ENCODE peak calls at places on chromosomes 3 and 15, in four cellular contexts. One of them, this sample, is unnamed.
A peak's percentile ranks its signal among the peaks of the same experiment; 100 is the strongest.

GRCh38 chr3:178767558-178767957 is 231.3 kb downstream of the KCNMB2 start:
- DNase-seq in adipocyte: no peak
- DNase-seq in tibial nerve: no peak
- DNase-seq in aorta: no peak
- DNase-seq in this sample: no peak

GRCh38 chr15:62544446-62544845 is 379.4 kb upstream of the C2CD4B start:
- DNase-seq in adipocyte: no peak
- DNase-seq in tibial nerve: no peak
- DNase-seq in aorta: no peak
- DNase-seq in this sample: no peak

GRCh38 chr3:177615015-177615414 is 417.7 kb upstream of the TBL1XR1 start:
- DNase-seq in adipocyte: peak; percentile 94
- DNase-seq in tibial nerve: peak; percentile 92
- DNase-seq in aorta: peak; percentile 80
- DNase-seq in this sample: peak; percentile 88

GRCh38 chr3:100706365-100706764 is 2.9 kb upstream of the TFG start:
- DNase-seq in adipocyte: peak; percentile 28
- DNase-seq in tibial nerve: no peak
- DNase-seq in aorta: no peak
- DNase-seq in this sample: no peak

GRCh38 chr3:49415931-49416601 is 3.8 kb downstream of the TCTA start:
- DNase-seq in adipocyte: no peak
- DNase-seq in tibial nerve: no peak
- DNase-seq in aorta: no peak
- DNase-seq in this sample: no peak

GRCh38 chr3:18772699-18773305 is 347.7 kb upstream of the SATB1 start:
- DNase-seq in adipocyte: no peak
- DNase-seq in tibial nerve: no peak
- DNase-seq in aorta: no peak
- DNase-seq in this sample: no peak

GRCh38 chr3:10926441-10926830 is 66.1 kb upstream of the SLC6A1 start:
- DNase-seq in adipocyte: no peak
- DNase-seq in tibial nerve: no peak
- DNase-seq in aorta: no peak
- DNase-seq in this sample: no peak

GRCh38 chr3:127483005-127483641 is 107.4 kb downstream of the TPRA1 start:
- DNase-seq in adipocyte: no peak
- DNase-seq in tibial nerve: no peak
- DNase-seq in aorta: peak; percentile 58
- DNase-seq in this sample: no peak

GRCh38 chr3:13657660-13658435 is 108.9 kb downstream of the FBLN2 start:
- DNase-seq in adipocyte: peak; percentile 85
- DNase-seq in tibial nerve: no peak
- DNase-seq in aorta: peak; percentile 86
- DNase-seq in this sample: no peak

GRCh38 chr15:59892995-59893394 is 111.1 kb upstream of the FOXB1 start:
- DNase-seq in adipocyte: peak; percentile 28
- DNase-seq in tibial nerve: no peak
- DNase-seq in aorta: no peak
- DNase-seq in this sample: no peak

GRCh38 chr15:88621789-88622604 is 857 bp downstream of the AEN start:
- DNase-seq in adipocyte: peak; percentile 61
- DNase-seq in tibial nerve: no peak
- DNase-seq in aorta: peak; percentile 56
- DNase-seq in this sample: no peak

GRCh38 chr15:52288051-52288942 is 7.3 kb downstream of the MYO5C start:
- DNase-seq in adipocyte: no peak
- DNase-seq in tibial nerve: no peak
- DNase-seq in aorta: no peak
- DNase-seq in this sample: no peak

GRCh38 chr3:197393711-197394110 is 95.3 kb upstream of the DLG1 start:
- DNase-seq in adipocyte: no peak
- DNase-seq in tibial nerve: no peak
- DNase-seq in aorta: peak; percentile 15
- DNase-seq in this sample: no peak

GRCh38 chr3:163474766-163475165 is 1603.5 kb downstream of the SI start:
- DNase-seq in adipocyte: no peak
- DNase-seq in tibial nerve: no peak
- DNase-seq in aorta: no peak
- DNase-seq in this sample: no peak

GRCh38 chr15:65981837-65982696 is 112.8 kb downstream of the RAB11A start:
- DNase-seq in adipocyte: no peak
- DNase-seq in tibial nerve: no peak
- DNase-seq in aorta: peak; percentile 61
- DNase-seq in this sample: no peak

GRCh38 chr15:91853501-91853967 is at the start of gene SLCO3A1:
- DNase-seq in adipocyte: peak; percentile 88
- DNase-seq in tibial nerve: peak; percentile 47
- DNase-seq in aorta: peak; percentile 94
- DNase-seq in this sample: peak; percentile 94

GRCh38 chr3:42572278-42572677 is 9.5 kb downstream of the SEC22C start:
- DNase-seq in adipocyte: peak; percentile 17
- DNase-seq in tibial nerve: peak; percentile 16
- DNase-seq in aorta: no peak
- DNase-seq in this sample: no peak

GRCh38 chr3:14151471-14152083 is 26.7 kb downstream of the TMEM43 start:
- DNase-seq in adipocyte: no peak
- DNase-seq in tibial nerve: no peak
- DNase-seq in aorta: no peak
- DNase-seq in this sample: no peak

GRCh38 chr3:195613468-195614069 is 29.8 kb upstream of the APOD start:
- DNase-seq in adipocyte: peak; percentile 56
- DNase-seq in tibial nerve: peak; percentile 48
- DNase-seq in aorta: no peak
- DNase-seq in this sample: no peak

GRCh38 chr3:197349368-197349767 is 51.0 kb upstream of the DLG1 start:
- DNase-seq in adipocyte: no peak
- DNase-seq in tibial nerve: no peak
- DNase-seq in aorta: no peak
- DNase-seq in this sample: no peak

GRCh38 chr15:101359365-101359947 is 64.4 kb upstream of the SNRPA1 start:
- DNase-seq in adipocyte: no peak
- DNase-seq in tibial nerve: no peak
- DNase-seq in aorta: no peak
- DNase-seq in this sample: no peak

GRCh38 chr3:70726966-70727365 is 414.5 kb upstream of the MDFIC2 start:
- DNase-seq in adipocyte: peak; percentile 35
- DNase-seq in tibial nerve: no peak
- DNase-seq in aorta: no peak
- DNase-seq in this sample: no peak

GRCh38 chr15:91186892-91187644 is 87.0 kb downstream of the SV2B start:
- DNase-seq in adipocyte: peak; percentile 14
- DNase-seq in tibial nerve: no peak
- DNase-seq in aorta: no peak
- DNase-seq in this sample: no peak

DNA sequence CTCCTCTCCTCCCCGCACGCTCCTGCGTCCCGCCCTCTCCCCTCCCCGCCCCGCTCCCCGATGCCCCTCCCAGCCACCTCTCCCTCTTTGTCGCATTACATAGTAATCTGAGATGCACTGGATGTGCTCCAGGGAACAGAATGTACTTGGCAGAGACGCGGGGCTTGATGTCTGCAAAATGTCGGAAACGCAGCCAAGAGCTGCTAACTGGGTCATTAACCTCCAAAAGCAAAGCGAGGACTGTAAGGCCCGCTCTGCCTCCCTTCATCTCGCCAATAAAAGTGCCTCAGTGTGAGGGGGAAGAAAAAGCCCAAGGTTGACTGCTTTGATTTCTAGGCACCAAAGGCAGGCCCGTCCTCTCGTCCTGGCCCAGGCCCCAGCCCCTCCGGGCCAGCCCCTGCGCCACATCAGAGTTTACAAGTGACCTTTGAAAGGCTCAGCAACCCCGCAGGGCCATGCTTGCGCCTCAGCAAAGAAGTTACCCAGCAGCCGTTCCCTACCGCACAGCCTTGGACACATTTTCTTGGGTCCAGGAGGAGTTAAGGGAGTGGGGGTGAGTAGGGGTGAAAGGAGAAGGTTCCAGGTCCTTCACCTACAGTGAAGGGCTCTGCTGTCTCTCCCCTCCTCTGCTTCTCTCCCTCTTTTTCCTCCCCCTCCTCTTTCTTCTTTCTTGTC is 223.7 kb upstream of the TPRG1 start:
- DNase-seq in adipocyte: peak; percentile 98
- DNase-seq in tibial nerve: peak; percentile 100
- DNase-seq in aorta: peak; percentile 96
- DNase-seq in this sample: peak; percentile 96
- H3K4me1 ChIP-seq in adipocyte: peaks cover 80% of the 10 kb centered on the region
- H3K4me1 ChIP-seq in tibial nerve: peaks cover 76% of the 10 kb centered on the region
- H3K4me1 ChIP-seq in aorta: peaks cover 9% of the 10 kb centered on the region
- H3K4me1 ChIP-seq in this sample: peaks cover 30% of the 10 kb centered on the region

GRCh38 chr3:184514151-184514490 is 47.5 kb upstream of the EPHB3 start:
- DNase-seq in adipocyte: no peak
- DNase-seq in tibial nerve: no peak
- DNase-seq in aorta: no peak
- DNase-seq in this sample: no peak

GRCh38 chr3:184511741-184512140 is 49.8 kb upstream of the EPHB3 start:
- DNase-seq in adipocyte: no peak
- DNase-seq in tibial nerve: no peak
- DNase-seq in aorta: no peak
- DNase-seq in this sample: no peak

GRCh38 chr3:184513276-184514150 is 48.1 kb upstream of the EPHB3 start:
- DNase-seq in adipocyte: peak; percentile 93
- DNase-seq in tibial nerve: peak; percentile 91
- DNase-seq in aorta: peak; percentile 94
- DNase-seq in this sample: peak; percentile 85

GRCh38 chr3:184508938-184509337 is 52.6 kb upstream of the EPHB3 start:
- DNase-seq in adipocyte: no peak
- DNase-seq in tibial nerve: no peak
- DNase-seq in aorta: no peak
- DNase-seq in this sample: no peak

GRCh38 chr3:184512621-184513020 is 49.0 kb upstream of the EPHB3 start:
- DNase-seq in adipocyte: no peak
- DNase-seq in tibial nerve: no peak
- DNase-seq in aorta: no peak
- DNase-seq in this sample: no peak
- H3K27me3 ChIP-seq in adipocyte: peaks cover 41% of the 10 kb centered on the region
- H3K27me3 ChIP-seq in tibial nerve: peaks cover 55% of the 10 kb centered on the region
- H3K27me3 ChIP-seq in aorta: no peaks in the 10 kb centered on the region
- H3K27me3 ChIP-seq in this sample: no peaks in the 10 kb centered on the region

GRCh38 chr15:27690290-27690689 is 408.8 kb downstream of the OCA2 start:
- DNase-seq in adipocyte: no peak
- DNase-seq in tibial nerve: no peak
- DNase-seq in aorta: no peak
- DNase-seq in this sample: no peak

GRCh38 chr15:27686376-27686775 is 412.7 kb downstream of the OCA2 start:
- DNase-seq in adipocyte: no peak
- DNase-seq in tibial nerve: no peak
- DNase-seq in aorta: no peak
- DNase-seq in this sample: no peak

GRCh38 chr15:27685638-27686037 is 413.5 kb downstream of the OCA2 start:
- DNase-seq in adipocyte: no peak
- DNase-seq in tibial nerve: no peak
- DNase-seq in aorta: no peak
- DNase-seq in this sample: no peak

GRCh38 chr15:27683126-27683525 is 416.0 kb downstream of the OCA2 start:
- DNase-seq in adipocyte: no peak
- DNase-seq in tibial nerve: no peak
- DNase-seq in aorta: no peak
- DNase-seq in this sample: no peak

GRCh38 chr15:27686971-27687370 is 412.1 kb downstream of the OCA2 start:
- DNase-seq in adipocyte: no peak
- DNase-seq in tibial nerve: no peak
- DNase-seq in aorta: no peak
- DNase-seq in this sample: no peak
- H3K9me3 ChIP-seq in adipocyte: peaks cover 2% of the 10 kb centered on the region
- H3K9me3 ChIP-seq in tibial nerve: no peaks in the 10 kb centered on the region
- H3K9me3 ChIP-seq in aorta: no peaks in the 10 kb centered on the region
- H3K9me3 ChIP-seq in this sample: no peaks in the 10 kb centered on the region

DNA sequence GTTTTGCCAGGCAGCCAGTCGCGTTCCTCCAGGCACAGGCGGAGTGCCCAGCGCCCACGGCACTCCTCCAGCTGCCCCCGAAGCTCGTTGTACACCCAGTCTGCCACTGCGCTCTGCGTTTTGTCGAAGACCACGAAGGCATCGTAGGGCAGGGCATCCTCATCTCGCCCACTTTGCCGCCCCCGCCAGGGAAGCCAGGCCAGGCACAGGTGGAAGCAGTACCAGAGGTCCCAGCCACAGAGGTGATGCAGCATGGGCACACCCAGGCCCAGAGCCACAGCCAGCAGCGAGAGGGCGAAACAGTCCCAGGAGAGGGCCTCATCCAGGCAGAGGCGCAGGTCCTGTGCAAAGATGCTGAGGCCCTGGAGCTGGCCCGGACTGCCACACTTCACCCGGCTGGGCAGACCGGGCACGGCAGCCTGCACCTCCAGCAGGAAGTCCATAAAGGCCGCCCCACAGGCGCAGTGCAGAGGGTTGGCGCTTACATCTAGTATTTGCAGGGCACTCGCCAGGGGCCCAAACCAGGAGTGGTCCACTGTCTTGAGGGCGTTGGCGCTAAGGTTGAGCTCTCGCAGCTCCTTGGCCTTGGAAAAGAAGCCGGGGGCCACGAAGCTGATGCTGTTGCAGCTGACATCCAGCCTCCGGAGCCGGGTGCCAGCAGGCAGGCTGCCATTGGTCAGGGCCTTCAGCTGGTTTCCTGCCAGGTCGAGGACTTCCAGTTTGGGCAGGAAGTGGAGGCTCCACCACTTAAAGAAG is 3.7 kb downstream of the TLR9 start:
- DNase-seq in adipocyte: no peak
- DNase-seq in tibial nerve: no peak
- DNase-seq in aorta: no peak
- DNase-seq in this sample: peak; percentile 55
- H3K4me1 ChIP-seq in adipocyte: peaks cover 15% of the 10 kb centered on the region
- H3K4me1 ChIP-seq in tibial nerve: peaks cover 16% of the 10 kb centered on the region
- H3K4me1 ChIP-seq in aorta: no peaks in the 10 kb centered on the region
- H3K4me1 ChIP-seq in this sample: peaks cover 10% of the 10 kb centered on the region

DNA sequence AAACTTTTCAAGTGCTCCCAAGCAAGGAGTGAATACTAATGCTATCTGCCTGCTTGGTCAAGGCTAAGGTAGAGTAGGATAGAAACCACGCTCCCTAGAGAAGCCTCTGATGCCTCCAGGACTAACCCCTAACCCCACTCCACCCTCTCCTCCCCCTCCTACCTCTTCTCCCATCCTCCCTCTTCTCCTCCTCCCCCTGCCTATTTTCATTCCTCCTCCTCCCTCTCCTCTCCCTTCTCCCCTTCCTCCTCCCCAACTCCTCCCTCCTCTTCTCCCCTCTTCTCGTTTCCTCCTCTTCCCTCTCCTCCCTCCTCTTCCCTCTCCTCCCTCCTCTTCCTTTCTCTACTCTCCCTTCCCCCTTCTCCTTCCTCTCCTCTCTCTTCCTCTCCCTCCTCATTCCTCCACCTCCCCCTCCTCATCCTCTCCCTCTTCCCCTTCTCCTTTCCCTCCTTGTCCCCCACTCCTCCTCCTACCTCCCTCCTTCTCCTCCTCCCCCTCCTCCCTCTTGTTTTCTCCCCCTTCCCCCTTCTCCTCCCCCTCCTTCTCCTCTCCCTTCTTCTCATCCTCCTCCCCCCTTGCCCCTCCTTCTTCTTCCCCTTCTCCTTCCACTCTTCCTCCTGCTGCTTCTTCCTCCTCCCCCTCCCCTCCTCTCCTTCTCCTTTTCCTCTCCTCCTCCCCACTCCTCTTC is 12.8 kb upstream of the MEX3B start:
- DNase-seq in adipocyte: no peak
- DNase-seq in tibial nerve: no peak
- DNase-seq in aorta: no peak
- DNase-seq in this sample: no peak
- H3K27me3 ChIP-seq in adipocyte: peaks cover 69% of the 10 kb centered on the region
- H3K27me3 ChIP-seq in tibial nerve: peaks cover 79% of the 10 kb centered on the region
- H3K27me3 ChIP-seq in aorta: no peaks in the 10 kb centered on the region
- H3K27me3 ChIP-seq in this sample: no peaks in the 10 kb centered on the region